ENCODE peak calls at places on chromosomes 3 and 15, in seven cellular contexts. N is mesenchymal stem cell, T is H9, Y is IMR-90, W is trophoblast cell, B is H1, D is mesendoderm. A is an unnamed sample. For H3K79me1, the result is how much of the 10 kb centered on the place peaks cover.

GRCh38 chr3:64681015-64681414 is 6.8 kb downstream of the ADAMTS9 start:
- DNase-seq in Y (no peak), W (no peak), T (no peak), B (no peak), D (no peak), N (no peak), A (no peak)

GRCh38 chr3:10353160-10353559 is 32.2 kb upstream of the SEC13 start:
- DNase-seq in D (no peak), T (no peak), W (no peak), B (no peak), Y (peak), N (no peak), A (no peak)

GRCh38 chr3:23113455-23114171 is 89.5 kb upstream of the UBE2E2 start:
- DNase-seq in W (peak), B (no peak), T (no peak), N (peak), D (no peak), Y (peak), A (no peak)

GRCh38 chr3:152474585-152474984 is 205.9 kb downstream of the MBNL1 start:
- DNase-seq in T (no peak), Y (peak), B (no peak), N (peak), D (peak), W (peak), A (no peak)

GRCh38 chr3:103295974-103296570 is 861.3 kb downstream of the ZPLD1 start:
- DNase-seq in D (peak), W (no peak), Y (peak), N (peak), B (no peak), T (no peak), A (no peak)

GRCh38 chr3:40109641-40110490 is 199.6 kb upstream of the EIF1B start:
- DNase-seq in N (no peak), T (peak), B (peak), Y (no peak), D (peak), W (peak), A (peak)

GRCh38 chr15:80820092-80820491 is 40.9 kb downstream of the CEMIP start:
- DNase-seq in B (no peak), N (no peak), D (no peak), Y (no peak), W (no peak), T (no peak), A (no peak)

GRCh38 chr3:170992854-170993253 is 33.7 kb downstream of the SLC2A2 start:
- DNase-seq in B (no peak), W (no peak), D (no peak), T (no peak), N (peak), Y (peak), A (no peak)

GRCh38 chr3:16253601-16254000 is 11.1 kb downstream of the DPH3 start:
- DNase-seq in W (no peak), Y (no peak), D (no peak), B (no peak), T (no peak), N (no peak), A (no peak)

GRCh38 chr3:72997421-72997961 is 880 bp downstream of the PPP4R2 start:
- DNase-seq in Y (peak), N (peak), T (no peak), W (peak), D (peak), B (no peak), A (peak)

GRCh38 chr15:43511012-43511885 is 6.2 kb upstream of the MAP1A start:
- DNase-seq in T (peak), W (peak), B (peak), N (peak), D (peak), Y (no peak), A (no peak)

GRCh38 chr3:129577356-129577755 is 29.1 kb downstream of the PLXND1 start:
- DNase-seq in T (no peak), N (no peak), D (no peak), Y (no peak), B (no peak), W (no peak), A (no peak)

GRCh38 chr3:119259821-119260220 is 19.1 kb upstream of the B4GALT4 start:
- DNase-seq in D (no peak), W (peak), B (no peak), Y (no peak), N (no peak), T (no peak), A (no peak)

GRCh38 chr3:17298038-17298437 is 413.3 kb downstream of the PLCL2 start:
- DNase-seq in N (no peak), T (no peak), B (no peak), Y (no peak), D (no peak), W (no peak), A (no peak)

GRCh38 chr15:88476635-88477038 is 9.1 kb downstream of the MRPS11 start:
- DNase-seq in B (no peak), Y (peak), D (peak), T (peak), W (peak), N (peak), A (no peak)

GRCh38 chr3:41307065-41307464 is 107.8 kb downstream of the CTNNB1 start:
- DNase-seq in B (no peak), Y (no peak), W (no peak), N (no peak), D (no peak), T (no peak), A (no peak)

GRCh38 chr3:114861666-114862065 is 285.4 kb downstream of the ZBTB20 start:
- DNase-seq in W (peak), Y (no peak), N (no peak), T (no peak), B (no peak), D (no peak), A (no peak)

GRCh38 chr3:29591579-29591978 is 310.7 kb downstream of the RBMS3 start:
- DNase-seq in T (no peak), N (peak), B (no peak), W (no peak), D (no peak), Y (no peak), A (no peak)

GRCh38 chr3:37456791-37457190 is 282.4 kb upstream of the LRRFIP2 start:
- DNase-seq in W (no peak), Y (no peak), T (no peak), N (no peak), B (no peak), D (no peak), A (no peak)

GRCh38 chr3:29285356-29286070 is 4.6 kb downstream of the RBMS3 start:
- DNase-seq in W (no peak), T (no peak), Y (peak), N (peak), D (peak), B (no peak), A (no peak)

GRCh38 chr3:133933097-133934024 is 37.7 kb upstream of the RAB6B start:
- DNase-seq in D (no peak), Y (no peak), B (peak), W (no peak), N (no peak), T (peak), A (no peak)

GRCh38 chr3:127490271-127491023 is 100.1 kb downstream of the TPRA1 start:
- DNase-seq in W (no peak), Y (no peak), D (no peak), B (peak), N (no peak), T (no peak), A (no peak)

GRCh38 chr3:192957441-192957951 is 39.8 kb upstream of the MB21D2 start:
- DNase-seq in T (no peak), W (peak), B (no peak), Y (peak), N (peak), D (no peak), A (no peak)

GRCh38 chr15:52247032-52247431 is 48.6 kb downstream of the MYO5C start:
- DNase-seq in B (no peak), D (no peak), Y (peak), N (peak), W (peak), T (no peak), A (no peak)

GRCh38 chr3:172546628-172547214 is 23.5 kb upstream of the TNFSF10 start:
- DNase-seq in T (no peak), Y (no peak), B (no peak), N (no peak), W (no peak), D (no peak), A (no peak)

GRCh38 chr3:66113542-66113941 is 74.8 kb upstream of the MAGI1 start:
- DNase-seq in D (no peak), W (no peak), N (no peak), Y (no peak), T (no peak), B (no peak), A (no peak)

GRCh38 chr3:155356594-155357370 is 63.3 kb upstream of the STRIT1 start:
- DNase-seq in B (peak), Y (no peak), N (peak), D (peak), W (no peak), T (peak), A (no peak)

GRCh38 chr15:39874890-39875549 is 45.0 kb downstream of the GPR176 start:
- DNase-seq in Y (no peak), T (no peak), N (peak), B (no peak), W (peak), D (peak), A (no peak)

GRCh38 chr15:76274226-76274625 is 37.0 kb downstream of the ETFA start:
- DNase-seq in W (no peak), B (no peak), Y (peak), D (no peak), N (no peak), T (no peak), A (no peak)

GRCh38 chr3:183695569-183696364 is 1.8 kb upstream of the YEATS2 start:
- DNase-seq in W (peak), N (no peak), Y (no peak), D (no peak), B (no peak), T (no peak), A (no peak)

GRCh38 chr15:55627730-55628368 is 39.7 kb upstream of the PYGO1 start:
- DNase-seq in W (peak), T (no peak), Y (peak), N (peak), B (no peak), D (peak), A (no peak)

GRCh38 chr3:53342353-53342752 is 5.0 kb downstream of the DCP1A start:
- DNase-seq in Y (peak), T (no peak), D (no peak), N (no peak), W (no peak), B (no peak), A (no peak)

GRCh38 chr15:38257676-38258075 is 5.0 kb downstream of the SPRED1 start:
- DNase-seq in D (no peak), Y (no peak), W (no peak), T (no peak), B (no peak), N (no peak), A (no peak)

GRCh38 chr3:151432624-151433372 is 28.1 kb downstream of the IGSF10 start:
- DNase-seq in B (no peak), T (no peak), N (no peak), D (no peak), W (no peak), Y (no peak), A (no peak)

GRCh38 chr15:85501574-85501973 is 121.2 kb downstream of the AKAP13 start:
- DNase-seq in D (no peak), Y (no peak), B (no peak), T (no peak), W (no peak), N (no peak), A (no peak)

GRCh38 chr3:51799879-51800757 is 21.1 kb upstream of the IQCF6 start:
- DNase-seq in N (peak), W (peak), T (no peak), Y (peak), B (peak), D (peak), A (peak)

GRCh38 chr15:29736745-29737023 is 85.6 kb downstream of the TJP1 start:
- DNase-seq in T (no peak), W (peak), D (peak), N (no peak), Y (peak), B (no peak), A (no peak)

GRCh38 chr3:73484656-73485248 is 140.0 kb downstream of the PDZRN3 start:
- DNase-seq in B (no peak), Y (peak), N (no peak), D (peak), W (peak), T (peak), A (no peak)

GRCh38 chr3:123582315-123582714 is 2.5 kb downstream of the HACD2 start:
- DNase-seq in N (no peak), Y (no peak), T (no peak), B (no peak), W (no peak), D (no peak), A (no peak)

GRCh38 chr3:13251166-13251892 is 168.8 kb downstream of the NUP210 start:
- DNase-seq in T (no peak), W (no peak), B (no peak), Y (no peak), D (no peak), N (no peak), A (no peak)
- H3K79me1 ChIP-seq in T (under half), W (under half), B (under half), Y (under half), D (under half), N (under half), A (under half)

GRCh38 chr3:138355071-138355470 is 6.7 kb downstream of the MRAS start:
- DNase-seq in W (no peak), D (no peak), Y (no peak), T (no peak), B (no peak), N (no peak), A (no peak)
- H3K79me1 ChIP-seq in W (under half), D (under half), Y (half or more), T (under half), B (under half), N (under half), A (under half)

DNA sequence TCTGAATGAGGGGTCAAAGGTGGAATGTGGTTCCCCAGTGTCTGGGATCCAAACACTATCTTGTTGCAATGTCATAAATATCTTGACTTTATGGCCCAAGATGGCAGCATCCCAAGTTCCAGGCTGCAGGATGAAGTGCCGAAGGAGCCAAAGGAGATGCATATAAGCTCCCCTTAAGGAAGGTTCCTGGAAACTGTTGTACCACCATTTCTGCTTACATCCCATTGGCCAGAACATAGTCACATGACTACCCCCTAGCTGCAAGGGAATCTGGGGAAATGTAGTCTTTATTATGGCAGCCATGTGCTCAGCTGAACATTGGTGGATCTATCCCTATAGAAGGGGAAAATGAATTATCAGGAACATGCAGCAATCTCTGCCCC is 54.3 kb downstream of the BDH1 start:
- DNase-seq in B (no peak), T (no peak), Y (peak), N (no peak), W (no peak), D (peak), A (no peak)
- H3K79me1 ChIP-seq in B (under half), T (under half), Y (under half), N (under half), W (under half), D (under half), A (under half)

GRCh38 chr15:41336549-41336948 is 3.9 kb downstream of the NUSAP1 start:
- DNase-seq in B (no peak), Y (no peak), D (no peak), W (no peak), T (no peak), N (no peak), A (no peak)

GRCh38 chr15:41337047-41337446 is 4.4 kb downstream of the NUSAP1 start:
- DNase-seq in N (no peak), Y (no peak), D (no peak), T (no peak), W (no peak), B (no peak), A (no peak)

GRCh38 chr15:41341519-41341918 is 8.8 kb downstream of the NUSAP1 start:
- DNase-seq in T (no peak), B (no peak), W (no peak), N (no peak), D (no peak), Y (peak), A (no peak)

GRCh38 chr15:41337631-41338522 is 5.2 kb downstream of the NUSAP1 start:
- DNase-seq in W (no peak), N (peak), Y (no peak), D (peak), T (no peak), B (no peak), A (no peak)

DNA sequence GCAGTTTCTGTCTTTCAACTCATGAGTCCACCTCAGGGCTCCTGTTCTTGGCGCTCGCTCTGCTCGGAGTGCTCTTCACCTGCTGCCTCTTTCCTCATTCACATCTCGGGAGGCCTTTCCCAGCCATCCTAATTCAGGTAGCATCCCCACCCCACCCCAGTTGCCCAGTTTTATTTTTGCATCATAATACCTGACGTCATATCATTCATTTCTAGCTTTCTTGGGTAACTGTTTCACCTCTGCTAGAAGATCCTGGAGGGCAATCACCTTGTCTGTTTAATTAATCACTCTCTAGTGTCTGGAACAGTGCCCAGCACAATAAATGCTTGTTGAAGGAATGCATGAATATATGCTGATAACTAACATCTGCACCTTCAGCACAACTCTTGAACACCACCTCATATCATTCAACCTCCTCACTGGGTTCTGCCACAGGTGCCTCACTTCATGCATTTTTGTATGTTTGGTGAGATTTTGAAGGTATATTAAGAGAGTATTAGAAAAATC is 7.6 kb downstream of the NUSAP1 start:
- DNase-seq in Y (no peak), D (no peak), B (no peak), N (no peak), W (no peak), T (no peak), A (no peak)
- H3K79me1 ChIP-seq in Y (half or more), D (under half), B (under half), N (under half), W (under half), T (under half), A (under half)

A was measured in neuronal stem cell.